ENCODE peak calls at places on chromosomes 16 and 17, in four cellular contexts. One of them, this sample, is unnamed.

GRCh38 chr16:70391881-70392481 is 45.3 kb downstream of the DDX19A start:
- DNase-seq in tibial artery: no peak
- DNase-seq in brain microvascular endothelial cell: peak; percentile 57
- DNase-seq in fibroblast of lung: peak; percentile 50
- DNase-seq in this sample: no peak

GRCh38 chr17:79777166-79777843 is 643 bp upstream of the CBX2 start:
- DNase-seq in fibroblast of lung: peak; percentile 42
- DNase-seq in brain microvascular endothelial cell: peak; percentile 9
- DNase-seq in tibial artery: no peak
- DNase-seq in this sample: peak; percentile 71

GRCh38 chr17:42421479-42422332 is 1.4 kb downstream of the CAVIN1 start:
- DNase-seq in tibial artery: peak; percentile 84
- DNase-seq in fibroblast of lung: peak; percentile 86
- DNase-seq in brain microvascular endothelial cell: peak; percentile 53
- DNase-seq in this sample: peak; percentile 82

GRCh38 chr16:23595246-23595950 is 718 bp downstream of the NDUFAB1 start:
- DNase-seq in fibroblast of lung: no peak
- DNase-seq in brain microvascular endothelial cell: no peak
- DNase-seq in tibial artery: no peak
- DNase-seq in this sample: no peak

GRCh38 chr16:88790312-88791150 is 5.5 kb upstream of the PIEZO1 start:
- DNase-seq in tibial artery: peak; percentile 73
- DNase-seq in brain microvascular endothelial cell: no peak
- DNase-seq in fibroblast of lung: peak; percentile 56
- DNase-seq in this sample: peak; percentile 76

GRCh38 chr16:88770459-88771293 is 14.3 kb downstream of the PIEZO1 start:
- DNase-seq in brain microvascular endothelial cell: peak; percentile 80
- DNase-seq in tibial artery: no peak
- DNase-seq in fibroblast of lung: peak; percentile 88
- DNase-seq in this sample: peak; percentile 93

GRCh38 chr17:65431116-65431515 is 130.3 kb downstream of the AXIN2 start:
- DNase-seq in tibial artery: no peak
- DNase-seq in brain microvascular endothelial cell: no peak
- DNase-seq in fibroblast of lung: no peak
- DNase-seq in this sample: no peak

GRCh38 chr16:20166531-20167235 is 93.0 kb upstream of the GPR139 start:
- DNase-seq in tibial artery: no peak
- DNase-seq in fibroblast of lung: peak; percentile 7
- DNase-seq in brain microvascular endothelial cell: no peak
- DNase-seq in this sample: peak; percentile 11

GRCh38 chr17:68248886-68249872 is 1.3 kb downstream of the AMZ2 start:
- DNase-seq in brain microvascular endothelial cell: no peak
- DNase-seq in fibroblast of lung: no peak
- DNase-seq in tibial artery: no peak
- DNase-seq in this sample: no peak

GRCh38 chr17:69677130-69677529 is 262.6 kb downstream of the MAP2K6 start:
- DNase-seq in tibial artery: no peak
- DNase-seq in fibroblast of lung: no peak
- DNase-seq in brain microvascular endothelial cell: no peak
- DNase-seq in this sample: no peak

GRCh38 chr16:74774223-74775139 is at the start of gene FA2H:
- DNase-seq in tibial artery: no peak
- DNase-seq in brain microvascular endothelial cell: no peak
- DNase-seq in fibroblast of lung: peak; percentile 48
- DNase-seq in this sample: peak; percentile 99

DNA sequence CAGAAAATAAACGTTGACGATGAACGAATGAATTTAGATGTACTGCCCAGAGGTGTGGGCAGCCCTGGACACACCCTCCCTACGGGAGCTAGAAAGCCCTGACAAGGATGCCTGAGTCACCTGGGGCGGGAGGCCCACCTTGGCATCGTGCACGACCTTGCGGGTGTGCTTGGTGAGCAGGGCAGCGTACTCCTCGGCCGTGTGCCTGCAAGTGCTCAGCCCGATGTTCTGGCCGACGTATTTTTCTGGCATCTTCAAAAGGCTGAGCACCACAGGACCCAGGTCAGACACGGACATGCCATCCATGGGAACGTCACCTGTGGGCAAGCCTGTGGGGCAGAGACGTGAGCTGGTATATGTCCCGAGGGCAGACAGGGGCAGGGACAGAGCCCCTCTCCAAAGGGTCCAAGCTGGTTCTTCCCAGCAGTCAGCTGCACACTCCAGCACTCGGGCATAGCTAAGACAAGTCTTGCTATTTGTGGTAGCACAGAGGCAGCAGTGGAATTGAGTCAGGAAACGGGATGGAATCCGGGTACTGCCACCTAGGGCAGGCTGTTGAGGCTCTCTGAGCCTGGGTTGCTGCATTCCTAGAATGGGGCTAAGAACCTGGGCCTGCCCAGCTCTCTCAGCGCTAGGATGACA is 10.8 kb downstream of the NMRAL1 start:
- DNase-seq in tibial artery: no peak
- DNase-seq in brain microvascular endothelial cell: no peak
- DNase-seq in fibroblast of lung: peak; percentile 5
- DNase-seq in this sample: no peak
- H3K36me3 ChIP-seq in tibial artery: peaks cover 92% of the 10 kb centered on the region
- H3K36me3 ChIP-seq in brain microvascular endothelial cell: peaks cover 17% of the 10 kb centered on the region
- H3K36me3 ChIP-seq in fibroblast of lung: peaks cover 16% of the 10 kb centered on the region
- H3K36me3 ChIP-seq in this sample: peaks cover 24% of the 10 kb centered on the region

GRCh38 chr17:32451879-32452278 is 7.6 kb downstream of the PSMD11 start:
- DNase-seq in tibial artery: no peak
- DNase-seq in brain microvascular endothelial cell: no peak
- DNase-seq in fibroblast of lung: no peak
- DNase-seq in this sample: no peak

GRCh38 chr17:32445976-32446375 is 1.7 kb downstream of the PSMD11 start:
- DNase-seq in fibroblast of lung: peak; percentile 62
- DNase-seq in brain microvascular endothelial cell: peak; percentile 28
- DNase-seq in tibial artery: no peak
- DNase-seq in this sample: no peak

GRCh38 chr17:32446949-32447348 is 2.6 kb downstream of the PSMD11 start:
- DNase-seq in tibial artery: no peak
- DNase-seq in brain microvascular endothelial cell: no peak
- DNase-seq in fibroblast of lung: no peak
- DNase-seq in this sample: no peak

GRCh38 chr17:32452281-32452680 is 8.0 kb downstream of the PSMD11 start:
- DNase-seq in brain microvascular endothelial cell: no peak
- DNase-seq in tibial artery: no peak
- DNase-seq in fibroblast of lung: peak; percentile 52
- DNase-seq in this sample: no peak

GRCh38 chr17:32449963-32450362 is 5.7 kb downstream of the PSMD11 start:
- DNase-seq in fibroblast of lung: no peak
- DNase-seq in tibial artery: no peak
- DNase-seq in brain microvascular endothelial cell: no peak
- DNase-seq in this sample: no peak
- H3K36me3 ChIP-seq in fibroblast of lung: peaks cover 13% of the 10 kb centered on the region
- H3K36me3 ChIP-seq in tibial artery: peaks cover 75% of the 10 kb centered on the region
- H3K36me3 ChIP-seq in brain microvascular endothelial cell: peaks cover 65% of the 10 kb centered on the region
- H3K36me3 ChIP-seq in this sample: peaks cover 28% of the 10 kb centered on the region

GRCh38 chr17:75174996-75175395 is 7.8 kb downstream of the SUMO2 start:
- DNase-seq in fibroblast of lung: no peak
- DNase-seq in tibial artery: no peak
- DNase-seq in brain microvascular endothelial cell: no peak
- DNase-seq in this sample: no peak
- H3K36me3 ChIP-seq in fibroblast of lung: peaks cover 11% of the 10 kb centered on the region
- H3K36me3 ChIP-seq in tibial artery: peaks cover 78% of the 10 kb centered on the region
- H3K36me3 ChIP-seq in brain microvascular endothelial cell: peaks cover 55% of the 10 kb centered on the region
- H3K36me3 ChIP-seq in this sample: peaks cover 25% of the 10 kb centered on the region

GRCh38 chr16:29985271-29985811 is 10.1 kb downstream of the HIRIP3 start:
- DNase-seq in brain microvascular endothelial cell: no peak
- DNase-seq in tibial artery: no peak
- DNase-seq in fibroblast of lung: no peak
- DNase-seq in this sample: peak; percentile 55

GRCh38 chr16:29983420-29984136 is 9.9 kb downstream of the TAOK2 start:
- DNase-seq in fibroblast of lung: peak; percentile 51
- DNase-seq in brain microvascular endothelial cell: no peak
- DNase-seq in tibial artery: no peak
- DNase-seq in this sample: peak; percentile 42

GRCh38 chr16:29984137-29984763 is 10.6 kb downstream of the TAOK2 start:
- DNase-seq in tibial artery: no peak
- DNase-seq in fibroblast of lung: no peak
- DNase-seq in brain microvascular endothelial cell: no peak
- DNase-seq in this sample: no peak

GRCh38 chr16:29986231-29986630 is 9.2 kb downstream of the HIRIP3 start:
- DNase-seq in brain microvascular endothelial cell: no peak
- DNase-seq in tibial artery: no peak
- DNase-seq in fibroblast of lung: no peak
- DNase-seq in this sample: peak; percentile 35

DNA sequence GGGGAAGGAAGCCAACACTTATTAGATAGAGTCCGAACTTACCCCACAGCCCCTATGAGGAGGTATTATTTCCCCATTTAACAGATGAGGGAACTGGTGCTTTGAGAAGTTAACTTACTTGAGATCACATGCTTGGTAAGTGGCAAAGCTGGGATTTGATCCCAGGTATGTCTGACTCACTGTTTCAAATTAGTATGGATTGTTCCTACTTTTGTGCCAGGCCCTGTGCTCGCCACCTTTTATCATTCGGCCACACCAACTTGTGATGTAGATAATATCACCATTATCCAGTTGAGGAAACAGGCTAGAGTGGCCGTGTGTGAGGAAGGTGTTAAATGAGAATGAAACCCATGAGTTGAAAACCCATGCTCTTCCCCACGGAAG is 10.7 kb downstream of the HIRIP3 start:
- DNase-seq in fibroblast of lung: no peak
- DNase-seq in tibial artery: no peak
- DNase-seq in brain microvascular endothelial cell: no peak
- DNase-seq in this sample: no peak
- H3K36me3 ChIP-seq in fibroblast of lung: peaks cover 46% of the 10 kb centered on the region
- H3K36me3 ChIP-seq in tibial artery: peaks cover 100% of the 10 kb centered on the region
- H3K36me3 ChIP-seq in brain microvascular endothelial cell: peaks cover 97% of the 10 kb centered on the region
- H3K36me3 ChIP-seq in this sample: peaks cover 46% of the 10 kb centered on the region

GRCh38 chr16:27330542-27330941 is 16.8 kb downstream of the IL4R start:
- DNase-seq in brain microvascular endothelial cell: peak; percentile 100
- DNase-seq in tibial artery: peak; percentile 96
- DNase-seq in fibroblast of lung: peak; percentile 94
- DNase-seq in this sample: no peak
- H3K36me3 ChIP-seq in brain microvascular endothelial cell: peaks cover 19% of the 10 kb centered on the region
- H3K36me3 ChIP-seq in tibial artery: peaks cover 28% of the 10 kb centered on the region
- H3K36me3 ChIP-seq in fibroblast of lung: no peaks in the 10 kb centered on the region
- H3K36me3 ChIP-seq in this sample: no peaks in the 10 kb centered on the region

DNA sequence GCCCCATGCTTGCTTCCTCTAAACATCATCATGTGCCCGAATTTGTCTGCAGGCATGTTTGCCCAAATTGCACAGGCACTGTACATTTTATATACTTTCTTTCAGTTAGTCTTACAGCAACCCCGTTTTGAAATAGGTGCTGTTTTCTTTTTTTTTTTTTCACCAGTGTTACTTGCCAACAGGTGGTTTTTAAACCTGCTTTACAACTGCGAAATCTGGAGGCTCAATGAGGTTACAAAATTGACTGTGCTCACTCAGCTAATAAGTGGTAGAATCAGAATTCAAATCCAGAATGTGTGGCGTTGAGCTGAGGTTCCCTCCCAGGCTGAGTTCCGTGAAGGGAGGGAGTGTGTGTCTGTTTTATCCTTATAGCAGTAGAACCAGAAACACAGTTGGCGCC is 5.8 kb downstream of the PLA2G15 start:
- DNase-seq in fibroblast of lung: no peak
- DNase-seq in brain microvascular endothelial cell: no peak
- DNase-seq in tibial artery: no peak
- DNase-seq in this sample: no peak
- H3K36me3 ChIP-seq in fibroblast of lung: peaks cover 9% of the 10 kb centered on the region
- H3K36me3 ChIP-seq in brain microvascular endothelial cell: peaks cover 20% of the 10 kb centered on the region
- H3K36me3 ChIP-seq in tibial artery: peaks cover 75% of the 10 kb centered on the region
- H3K36me3 ChIP-seq in this sample: no peaks in the 10 kb centered on the region

GRCh38 chr17:3958200-3958599 is 6.0 kb downstream of the ATP2A3 start:
- DNase-seq in fibroblast of lung: no peak
- DNase-seq in tibial artery: no peak
- DNase-seq in brain microvascular endothelial cell: no peak
- DNase-seq in this sample: no peak

GRCh38 chr17:3956983-3957382 is 7.3 kb downstream of the ATP2A3 start:
- DNase-seq in tibial artery: no peak
- DNase-seq in brain microvascular endothelial cell: no peak
- DNase-seq in fibroblast of lung: no peak
- DNase-seq in this sample: no peak

GRCh38 chr17:3959295-3959899 is 4.8 kb downstream of the ATP2A3 start:
- DNase-seq in brain microvascular endothelial cell: peak; percentile 61
- DNase-seq in tibial artery: no peak
- DNase-seq in fibroblast of lung: peak; percentile 70
- DNase-seq in this sample: no peak

GRCh38 chr17:3956558-3956957 is 7.7 kb downstream of the ATP2A3 start:
- DNase-seq in fibroblast of lung: no peak
- DNase-seq in tibial artery: no peak
- DNase-seq in brain microvascular endothelial cell: no peak
- DNase-seq in this sample: peak; percentile 80

DNA sequence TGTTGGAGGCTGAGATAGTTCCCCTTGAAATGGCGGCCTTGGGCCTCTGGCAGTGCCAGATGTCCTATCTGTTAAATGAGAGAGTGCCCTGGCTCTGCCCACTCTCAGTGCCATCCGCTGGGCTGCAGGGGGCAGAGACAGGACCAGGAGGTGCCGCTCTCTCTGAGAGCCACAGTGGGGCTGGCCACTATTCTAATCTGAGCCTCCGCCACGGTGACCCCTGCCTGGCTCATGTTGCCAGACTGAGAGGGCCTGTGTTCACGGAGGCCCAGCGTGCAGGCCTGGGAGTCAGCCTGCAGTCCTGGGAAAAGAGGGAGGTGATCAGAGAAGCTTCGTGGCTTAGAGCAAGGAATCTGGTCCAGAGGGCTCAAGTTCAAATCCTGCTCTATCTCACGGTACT is 6.5 kb downstream of the ATP2A3 start:
- DNase-seq in fibroblast of lung: no peak
- DNase-seq in brain microvascular endothelial cell: no peak
- DNase-seq in tibial artery: no peak
- DNase-seq in this sample: peak; percentile 51
- H3K36me3 ChIP-seq in fibroblast of lung: no peaks in the 10 kb centered on the region
- H3K36me3 ChIP-seq in brain microvascular endothelial cell: no peaks in the 10 kb centered on the region
- H3K36me3 ChIP-seq in tibial artery: no peaks in the 10 kb centered on the region
- H3K36me3 ChIP-seq in this sample: no peaks in the 10 kb centered on the region

DNA sequence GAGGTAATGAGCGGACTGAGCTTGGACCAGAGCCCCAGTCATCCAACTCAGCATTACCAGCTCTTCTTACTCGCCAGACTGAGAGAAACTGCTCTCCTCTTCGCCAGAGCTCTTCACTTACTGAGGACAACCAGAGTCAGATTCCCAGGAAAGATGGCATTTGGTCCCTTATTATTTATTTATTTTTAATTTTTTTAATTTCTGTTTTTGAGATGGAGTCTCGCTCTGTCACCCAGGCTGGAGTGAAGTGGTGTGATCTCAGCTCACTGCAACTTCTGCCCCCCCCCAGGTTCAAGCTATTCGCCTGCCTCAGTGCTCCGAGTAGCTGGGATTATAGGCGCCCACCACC is 23.3 kb downstream of the DEXI start:
- DNase-seq in fibroblast of lung: no peak
- DNase-seq in brain microvascular endothelial cell: no peak
- DNase-seq in tibial artery: no peak
- DNase-seq in this sample: no peak
- H3K36me3 ChIP-seq in fibroblast of lung: no peaks in the 10 kb centered on the region
- H3K36me3 ChIP-seq in brain microvascular endothelial cell: no peaks in the 10 kb centered on the region
- H3K36me3 ChIP-seq in tibial artery: no peaks in the 10 kb centered on the region
- H3K36me3 ChIP-seq in this sample: no peaks in the 10 kb centered on the region

This sample was measured in H7.